ENCODE peak calls at places on chromosome 15, in six cellular contexts. E is choroid plexus epithelial cell, U is SHP77, J is Caki2, F is fibroblast of mammary gland, W is endodermal cell. P is an unnamed sample.

GRCh38 chr15:70475921-70476320 is 287.4 kb downstream of the UACA start:
- DNase-seq in E (no peak), U (no peak), J (no peak), F (no peak), W (no peak), P (no peak)

GRCh38 chr15:25176991-25177954 is 222.5 kb downstream of the SNRPN start:
- DNase-seq in E (no peak), U (no peak), J (no peak), F (no peak), W (peak), P (no peak)

GRCh38 chr15:31390777-31391486 is 64.3 kb downstream of the KLF13 start:
- DNase-seq in E (no peak), U (no peak), J (no peak), F (no peak), W (peak), P (no peak)

GRCh38 chr15:87943629-87944028 is 312.9 kb downstream of the NTRK3 start:
- DNase-seq in E (no peak), U (no peak), J (no peak), F (no peak), W (no peak), P (no peak)

GRCh38 chr15:93071469-93071891 is 17.5 kb downstream of the RGMA start:
- DNase-seq in E (peak), U (no peak), J (no peak), F (peak), W (peak), P (no peak)

GRCh38 chr15:63530235-63530634 is 25.8 kb downstream of the USP3 start:
- DNase-seq in E (no peak), U (no peak), J (no peak), F (no peak), W (no peak), P (no peak)

GRCh38 chr15:39583586-39584265 is 2.8 kb downstream of the THBS1 start:
- DNase-seq in E (peak), U (no peak), J (no peak), F (peak), W (peak), P (no peak)

GRCh38 chr15:38130200-38130567 is 122.5 kb upstream of the SPRED1 start:
- DNase-seq in E (peak), U (no peak), J (no peak), F (no peak), W (no peak), P (no peak)

GRCh38 chr15:55282284-55282833 is 7.3 kb downstream of the RAB27A start:
- DNase-seq in E (peak), U (no peak), J (peak), F (peak), W (no peak), P (no peak)

GRCh38 chr15:101604124-101604874 is 47.9 kb downstream of the TM2D3 start:
- DNase-seq in E (no peak), U (no peak), J (no peak), F (no peak), W (no peak), P (no peak)

GRCh38 chr15:78768531-78769408 is 42.5 kb downstream of the ADAMTS7 start:
- DNase-seq in E (no peak), U (no peak), J (no peak), F (no peak), W (no peak), P (no peak)

GRCh38 chr15:94834494-94834893 is 603.1 kb downstream of the MCTP2 start:
- DNase-seq in E (no peak), U (no peak), J (no peak), F (no peak), W (no peak), P (no peak)

P was measured in NCI-H510A treated with DMSO at 0.1 percent for 48 hours.